ENCODE peak calls at places on chromosomes 12 and 14, in four cellular contexts. C, I, G and Q are unnamed samples.

GRCh38 chr14:94395900-94396574 is 7.6 kb upstream of the SERPINA1 start:
- DNase-seq in C (no peak), I (no peak), G (no peak), Q (no peak)

GRCh38 chr12:75553398-75553797 is 42.0 kb upstream of the KRR1 start:
- DNase-seq in C (no peak), I (no peak), G (no peak), Q (peak)

GRCh38 chr12:60977966-60978365 is 1282.2 kb upstream of the USP15 start:
- DNase-seq in C (peak), I (peak), G (no peak), Q (peak)

GRCh38 chr14:68042591-68043210 is 223.1 kb downstream of the RAD51B start:
- DNase-seq in C (peak), I (no peak), G (no peak), Q (no peak)

GRCh38 chr12:39803151-39803550 is 183.5 kb upstream of the ABCD2 start:
- DNase-seq in C (no peak), I (no peak), G (no peak), Q (no peak)

GRCh38 chr14:49640540-49641417 is 5.7 kb upstream of the DNAAF2 start:
- DNase-seq in C (no peak), I (no peak), G (no peak), Q (no peak)

GRCh38 chr14:88227693-88228092 is 95.4 kb downstream of the KCNK10 start:
- DNase-seq in C (no peak), I (no peak), G (no peak), Q (no peak)

GRCh38 chr14:76950043-76951020 is 78.2 kb downstream of the IRF2BPL start:
- DNase-seq in C (peak), I (no peak), G (no peak), Q (no peak)

GRCh38 chr14:105481886-105482454 is 4.7 kb upstream of the CRIP1 start:
- DNase-seq in C (peak), I (peak), G (peak), Q (peak)

GRCh38 chr14:23028800-23029199 is 5.9 kb downstream of the PSMB5 start:
- DNase-seq in C (no peak), I (no peak), G (no peak), Q (no peak)

GRCh38 chr14:67167420-67168109 is 21.7 kb upstream of the GARIN2 start:
- DNase-seq in C (peak), I (no peak), G (no peak), Q (peak)

GRCh38 chr14:24147761-24148428 is 597 bp downstream of the RNF31 start:
- DNase-seq in C (peak), I (no peak), G (no peak), Q (no peak)

GRCh38 chr14:68627050-68627867 is 165.6 kb downstream of the ZFP36L1 start:
- DNase-seq in C (no peak), I (no peak), G (no peak), Q (no peak)

GRCh38 chr12:23771230-23771949 is 178.1 kb downstream of the SOX5 start:
- DNase-seq in C (no peak), I (no peak), G (no peak), Q (no peak)

GRCh38 chr12:95693689-95694088 is 96.9 kb downstream of the NTN4 start:
- DNase-seq in C (no peak), I (no peak), G (no peak), Q (no peak)

GRCh38 chr12:96399919-96400630 is at the start of gene CDK17:
- DNase-seq in C (peak), I (peak), G (peak), Q (peak)

GRCh38 chr14:23005861-23006534 is 3.9 kb downstream of the C14orf93 start:
- DNase-seq in C (no peak), I (no peak), G (no peak), Q (no peak)

GRCh38 chr14:53929871-53930685 is 26.5 kb downstream of the BMP4 start:
- DNase-seq in C (no peak), I (peak), G (no peak), Q (peak)

GRCh38 chr12:33439587-33440011 is at the start of gene SYT10:
- DNase-seq in C (no peak), I (peak), G (no peak), Q (peak)

GRCh38 chr14:84375235-84375634 is 1154.7 kb upstream of the FLRT2 start:
- DNase-seq in C (peak), I (no peak), G (no peak), Q (peak)

GRCh38 chr14:74558655-74559054 is 53.4 kb downstream of the LTBP2 start:
- DNase-seq in C (peak), I (no peak), G (no peak), Q (peak)

GRCh38 chr12:6235499-6235898 is 35.3 kb downstream of the CD9 start:
- DNase-seq in C (no peak), I (no peak), G (no peak), Q (no peak)

GRCh38 chr12:119710941-119711551 is 43.1 kb downstream of the PRKAB1 start:
- DNase-seq in C (no peak), I (no peak), G (no peak), Q (no peak)

GRCh38 chr12:16531623-16532022 is 74.3 kb downstream of the LMO3 start:
- DNase-seq in C (no peak), I (no peak), G (no peak), Q (no peak)

GRCh38 chr14:31206536-31207286 is 882 bp downstream of the HECTD1 start:
- DNase-seq in C (no peak), I (peak), G (peak), Q (peak)

GRCh38 chr12:120041386-120042231 is 52.6 kb downstream of the BICDL1 start:
- DNase-seq in C (peak), I (no peak), G (no peak), Q (no peak)

GRCh38 chr12:122641976-122642375 is 61.2 kb downstream of the HCAR2 start:
- DNase-seq in C (peak), I (no peak), G (no peak), Q (peak)

GRCh38 chr12:94790822-94791221 is 140.5 kb upstream of the TMCC3 start:
- DNase-seq in C (no peak), I (no peak), G (no peak), Q (no peak)